ENCODE peak calls at places on chromosomes 16 and 17, in four cellular contexts. K is right cardiac atrium, Z is gastrocnemius medialis, J is thoracic aorta. I is an unnamed sample.

GRCh38 chr16:74465851-74466685 is 44.8 kb upstream of the CLEC18B start:
- DNase-seq in K (peak), Z (no peak), J (no peak), I (no peak)

GRCh38 chr17:17568772-17569195 is 22.7 kb downstream of the PEMT start:
- DNase-seq in K (peak), Z (peak), J (no peak), I (no peak)

GRCh38 chr16:25014500-25015147 is 545 bp downstream of the ARHGAP17 start:
- DNase-seq in K (peak), Z (peak), J (no peak), I (peak)

GRCh38 chr17:33073416-33073815 is 81.8 kb downstream of the SPACA3 start:
- DNase-seq in K (no peak), Z (no peak), J (no peak), I (no peak)

GRCh38 chr16:21037736-21038135 is 112.9 kb downstream of the DNAH3 start:
- DNase-seq in K (no peak), Z (no peak), J (no peak), I (no peak)

GRCh38 chr16:24541534-24541933 is 2.2 kb downstream of the RBBP6 start:
- DNase-seq in K (no peak), Z (no peak), J (no peak), I (no peak)

GRCh38 chr17:67689534-67690177 is 28.1 kb upstream of the NOL11 start:
- DNase-seq in K (no peak), Z (peak), J (peak), I (peak)

GRCh38 chr16:77514500-77515225 is 79.8 kb upstream of the ADAMTS18 start:
- DNase-seq in K (no peak), Z (no peak), J (no peak), I (no peak)

GRCh38 chr16:88339926-88340754 is 42.6 kb upstream of the ZNF469 start:
- DNase-seq in K (peak), Z (no peak), J (no peak), I (no peak)

GRCh38 chr16:30757316-30757715 is 4.5 kb downstream of the CFAP119 start:
- DNase-seq in K (no peak), Z (no peak), J (no peak), I (no peak)

GRCh38 chr17:1153795-1154546 is 25.8 kb downstream of the ABR start:
- DNase-seq in K (peak), Z (no peak), J (peak), I (peak)

GRCh38 chr16:30786936-30787612 is at the start of gene ZNF629:
- DNase-seq in K (peak), Z (no peak), J (peak), I (peak)

GRCh38 chr16:88468289-88469129 is 15.4 kb downstream of the ZFPM1 start:
- DNase-seq in K (peak), Z (no peak), J (no peak), I (no peak)

GRCh38 chr17:9342225-9342624 is 233.4 kb downstream of the STX8 start:
- DNase-seq in K (no peak), Z (no peak), J (no peak), I (no peak)

GRCh38 chr17:77280304-77280910 is 139.6 kb downstream of the SEC14L1 start:
- DNase-seq in K (peak), Z (no peak), J (no peak), I (no peak)

DNA sequence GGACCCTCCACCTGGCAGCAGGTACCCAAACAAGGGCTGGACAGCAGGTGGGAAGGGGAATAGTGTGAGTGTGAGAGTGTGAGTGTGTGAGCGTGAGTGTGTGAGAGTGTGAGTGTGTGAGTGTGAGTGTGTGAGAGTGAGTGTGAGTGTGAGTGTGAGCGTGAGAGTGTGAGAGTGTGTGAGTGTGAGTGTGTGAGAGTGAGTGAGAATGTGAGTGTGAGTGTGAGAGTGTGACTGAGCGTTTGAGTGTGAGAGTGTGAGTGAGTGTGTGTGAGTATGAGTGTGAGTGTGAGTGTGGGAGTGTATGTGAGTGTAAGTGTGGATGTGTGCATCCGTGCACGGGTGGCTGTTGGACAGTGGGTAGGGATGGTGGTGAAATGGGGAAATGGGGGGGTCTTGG is 352 bp downstream of the ADGRG1 start:
- DNase-seq in K (no peak), Z (no peak), J (no peak), I (no peak)
- H3K4me3 ChIP-seq in K (peak), Z (peak), J (peak), I (peak)

DNA sequence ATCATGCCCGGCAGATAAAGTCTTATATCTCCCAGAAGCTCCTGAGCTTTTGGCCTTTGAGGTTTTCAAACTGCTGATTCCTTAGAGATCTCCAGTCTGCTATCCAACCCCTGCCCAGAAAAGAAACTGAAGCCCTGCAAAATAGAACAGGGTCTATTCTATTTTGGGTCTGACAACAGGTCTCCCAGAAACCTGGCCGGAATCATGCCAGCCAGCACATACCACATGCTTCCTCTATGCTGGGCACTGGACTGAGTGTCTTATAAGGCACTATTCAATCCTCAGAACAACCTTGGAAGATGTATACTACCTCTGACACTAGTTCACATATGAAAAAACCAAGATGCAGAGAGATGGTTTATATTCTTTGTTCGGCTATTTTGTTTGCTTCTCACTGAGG is 21.3 kb upstream of the GFOD2 start:
- DNase-seq in K (no peak), Z (no peak), J (no peak), I (no peak)
- H3K4me3 ChIP-seq in K (no peak), Z (no peak), J (no peak), I (no peak)

GRCh38 chr17:43648916-43649315 is 12.8 kb downstream of the MEOX1 start:
- DNase-seq in K (no peak), Z (no peak), J (no peak), I (no peak)

GRCh38 chr17:43644081-43644480 is 17.6 kb downstream of the MEOX1 start:
- DNase-seq in K (no peak), Z (no peak), J (no peak), I (no peak)

GRCh38 chr17:43645765-43646481 is 15.8 kb downstream of the MEOX1 start:
- DNase-seq in K (peak), Z (peak), J (peak), I (peak)

GRCh38 chr17:43641416-43641815 is 20.3 kb downstream of the MEOX1 start:
- DNase-seq in K (no peak), Z (no peak), J (no peak), I (no peak)

GRCh38 chr17:43645450-43645764 is 16.3 kb downstream of the MEOX1 start:
- DNase-seq in K (no peak), Z (no peak), J (no peak), I (no peak)
- H3K4me3 ChIP-seq in K (peak), Z (peak), J (peak), I (peak)

GRCh38 chr17:13761221-13761620 is 159.5 kb upstream of the HS3ST3A1 start:
- DNase-seq in K (no peak), Z (no peak), J (no peak), I (no peak)

GRCh38 chr17:13757871-13758270 is 156.1 kb upstream of the HS3ST3A1 start:
- DNase-seq in K (no peak), Z (no peak), J (no peak), I (no peak)

GRCh38 chr17:13756763-13757162 is 155.0 kb upstream of the HS3ST3A1 start:
- DNase-seq in K (no peak), Z (no peak), J (no peak), I (no peak)

GRCh38 chr17:13755851-13756250 is 154.1 kb upstream of the HS3ST3A1 start:
- DNase-seq in K (no peak), Z (no peak), J (no peak), I (no peak)

DNA sequence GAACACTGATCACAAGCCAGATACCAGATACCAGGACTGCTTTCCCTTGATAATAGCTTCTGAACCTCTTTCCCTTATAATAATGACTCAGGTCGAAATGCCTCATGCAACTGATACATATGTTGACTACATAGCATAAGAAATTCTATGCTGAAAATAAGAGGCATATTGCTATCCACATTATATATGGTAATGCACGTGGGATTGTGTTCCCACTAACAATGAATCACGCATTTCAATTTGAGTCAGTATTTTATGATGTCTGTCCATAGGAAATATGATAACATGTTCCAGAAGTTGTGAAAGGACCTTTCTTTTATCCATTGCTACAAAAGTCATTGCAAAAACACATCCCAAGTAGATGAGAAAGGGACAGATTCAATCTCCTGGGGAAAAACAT is 158.2 kb upstream of the HS3ST3A1 start:
- DNase-seq in K (no peak), Z (no peak), J (no peak), I (no peak)
- H3K4me3 ChIP-seq in K (no peak), Z (no peak), J (no peak), I (no peak)

GRCh38 chr17:50634123-50634914 is at the start of gene ABCC3:
- DNase-seq in K (peak), Z (no peak), J (no peak), I (no peak)

GRCh38 chr17:50632637-50633036 is 2.0 kb upstream of the ABCC3 start:
- DNase-seq in K (no peak), Z (no peak), J (no peak), I (no peak)

GRCh38 chr17:50634915-50635719 is 436 bp downstream of the ABCC3 start:
- DNase-seq in K (no peak), Z (no peak), J (no peak), I (no peak)

GRCh38 chr17:50631908-50632571 is 2.6 kb upstream of the ABCC3 start:
- DNase-seq in K (no peak), Z (no peak), J (no peak), I (no peak)

DNA sequence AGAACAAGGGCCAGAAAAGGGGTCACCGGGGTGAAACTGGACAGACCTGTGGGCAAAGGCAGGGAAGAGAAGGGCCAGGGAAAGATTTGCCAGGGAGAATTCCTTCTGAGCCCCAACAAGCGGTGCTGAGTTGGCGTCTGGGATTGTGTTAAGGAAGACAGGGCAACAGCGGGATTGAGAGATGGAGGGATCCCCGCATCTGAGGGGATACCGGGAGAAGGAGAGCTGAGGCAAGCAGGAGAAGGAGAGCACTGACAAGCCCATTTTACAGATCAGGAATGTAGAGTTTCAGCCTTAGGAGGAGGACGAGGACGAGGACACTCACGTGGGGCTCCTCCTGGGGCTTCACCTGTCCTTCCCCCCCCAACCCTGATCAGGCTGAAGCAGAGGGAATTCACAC is 998 bp upstream of the ABCC3 start:
- DNase-seq in K (no peak), Z (no peak), J (no peak), I (no peak)
- H3K4me3 ChIP-seq in K (no peak), Z (no peak), J (no peak), I (no peak)

DNA sequence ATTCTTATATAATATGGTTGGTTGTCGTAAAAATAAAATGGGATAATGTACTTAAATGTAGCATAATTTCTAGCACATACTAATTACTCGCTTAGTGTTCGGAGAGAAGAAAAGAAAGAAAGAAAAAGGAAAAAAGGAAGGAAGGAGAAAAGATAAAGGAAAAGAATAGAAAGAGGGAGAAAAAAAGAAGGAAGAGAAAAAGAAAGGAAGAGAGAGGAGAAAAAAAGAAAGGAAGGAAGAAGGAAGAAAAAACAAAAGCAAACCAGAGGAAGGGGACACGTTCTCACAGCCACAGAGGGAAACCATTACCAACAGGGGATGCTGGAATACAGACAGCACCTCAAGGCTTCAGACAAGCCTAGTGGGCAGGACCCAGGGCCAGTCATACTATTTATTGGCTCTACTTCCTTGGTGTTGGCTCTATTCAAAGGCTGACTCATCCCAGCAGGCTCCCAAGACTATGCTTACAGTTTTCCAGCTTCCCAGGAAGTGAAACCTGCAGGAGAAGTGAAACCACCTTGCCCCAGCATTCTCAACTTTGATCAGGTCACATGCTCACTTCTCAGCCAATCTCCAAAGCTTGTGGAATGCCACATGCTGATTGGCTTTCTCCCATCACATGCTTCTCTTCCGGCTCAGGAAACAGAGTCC is 273.5 kb upstream of the IRX5 start:
- DNase-seq in K (peak), Z (no peak), J (peak), I (no peak)
- H3K4me3 ChIP-seq in K (no peak), Z (no peak), J (peak), I (no peak)